ENCODE peak calls at places on chromosomes 7 and 10, in ten cellular contexts. Q is AG09309, I is iPS DF 6.9, H is GM12865, A is fibroblast of lung, S is choroid plexus epithelial cell, K is right atrium auricular region, J is tibial artery, N is ovary, M is skeletal muscle cell. W is an unnamed sample.

GRCh38 chr10:8543361-8544056 is 489.0 kb downstream of the GATA3 start:
- DNase-seq in Q (no peak), I (no peak), H (no peak), A (no peak), S (no peak), K (no peak), J (no peak), N (no peak), M (no peak), W (peak; percentile 35)

GRCh38 chr7:12814797-12815196 is 127.4 kb downstream of the ARL4A start:
- DNase-seq in Q (no peak), I (no peak), H (no peak), A (no peak), S (no peak), K (no peak), J (no peak), N (no peak), M (no peak), W (no peak)

GRCh38 chr7:75969704-75970498 is 24.5 kb downstream of the TMEM120A start:
- DNase-seq in Q (no peak), I (no peak), H (no peak), A (no peak), S (no peak), K (no peak), J (no peak), N (no peak), M (no peak), W (no peak)

GRCh38 chr10:128263891-128264688 is 137.9 kb upstream of the MKI67 start:
- DNase-seq in Q (peak; percentile 1), I (no peak), H (peak; percentile 63), A (peak; percentile 16), S (peak; percentile 78), K (peak; percentile 70), J (no peak), N (peak; percentile 33), M (no peak), W (no peak)

GRCh38 chr7:29843106-29843505 is 36.8 kb downstream of the WIPF3 start:
- DNase-seq in Q (no peak), I (no peak), H (no peak), A (no peak), S (no peak), K (no peak), J (no peak), N (no peak), M (no peak), W (no peak)

GRCh38 chr7:157771-158251 is 34.6 kb upstream of the FAM20C start:
- DNase-seq in Q (no peak), I (no peak), H (no peak), A (no peak), S (no peak), K (no peak), J (no peak), N (no peak), M (no peak), W (no peak)

GRCh38 chr10:84755311-84755710 is 426.9 kb downstream of the CCSER2 start:
- DNase-seq in Q (no peak), I (no peak), H (no peak), A (no peak), S (no peak), K (no peak), J (no peak), N (no peak), M (no peak), W (no peak)

GRCh38 chr10:117360016-117360415 is 15.2 kb downstream of the PDZD8 start:
- DNase-seq in Q (no peak), I (no peak), H (no peak), A (peak; percentile 51), S (no peak), K (no peak), J (no peak), N (no peak), M (no peak), W (no peak)

GRCh38 chr7:134605978-134606923 is 40.4 kb upstream of the BPGM start:
- DNase-seq in Q (no peak), I (peak; percentile 45), H (peak; percentile 71), A (peak; percentile 34), S (peak; percentile 75), K (no peak), J (no peak), N (peak; percentile 74), M (no peak), W (no peak)

GRCh38 chr10:11617233-11617632 is 5.8 kb upstream of the USP6NL start:
- DNase-seq in Q (no peak), I (no peak), H (no peak), A (no peak), S (no peak), K (no peak), J (no peak), N (no peak), M (no peak), W (no peak)

GRCh38 chr7:128076831-128077271 is 45.6 kb upstream of the LRRC4 start:
- DNase-seq in Q (no peak), I (no peak), H (no peak), A (no peak), S (peak; percentile 63), K (peak; percentile 75), J (no peak), N (peak; percentile 65), M (no peak), W (no peak)

GRCh38 chr10:24617771-24618396 is 105.8 kb downstream of the ARHGAP21 start:
- DNase-seq in Q (no peak), I (peak; percentile 64), H (peak; percentile 65), A (peak; percentile 30), S (peak; percentile 58), K (no peak), J (peak; percentile 71), N (peak; percentile 41), M (no peak), W (no peak)

GRCh38 chr10:86139066-86139657 is 227.4 kb downstream of the GRID1 start:
- DNase-seq in Q (no peak), I (peak; percentile 61), H (peak; percentile 53), A (no peak), S (peak; percentile 1), K (no peak), J (no peak), N (no peak), M (no peak), W (no peak)

GRCh38 chr7:50273301-50273700 is 31.2 kb upstream of the IKZF1 start:
- DNase-seq in Q (no peak), I (no peak), H (no peak), A (no peak), S (no peak), K (no peak), J (no peak), N (no peak), M (no peak), W (no peak)

GRCh38 chr10:71216751-71217265 is 4.4 kb downstream of the UNC5B start:
- DNase-seq in Q (no peak), I (no peak), H (no peak), A (no peak), S (peak; percentile 48), K (no peak), J (peak; percentile 61), N (no peak), M (no peak), W (no peak)

GRCh38 chr7:80207501-80207900 is 72.9 kb downstream of the GNAI1 start:
- DNase-seq in Q (peak; percentile 23), I (no peak), H (no peak), A (no peak), S (no peak), K (no peak), J (no peak), N (no peak), M (no peak), W (no peak)

GRCh38 chr10:7686351-7687171 is 16.6 kb upstream of the ITIH2 start:
- DNase-seq in Q (no peak), I (no peak), H (no peak), A (no peak), S (no peak), K (no peak), J (no peak), N (no peak), M (no peak), W (no peak)

GRCh38 chr10:101588879-101589278 is 758 bp downstream of the DPCD start:
- DNase-seq in Q (peak; percentile 5), I (no peak), H (no peak), A (peak; percentile 63), S (peak; percentile 77), K (no peak), J (no peak), N (no peak), M (no peak), W (no peak)
- H3K4me3 ChIP-seq in Q (peak overlapping the region; percentile 95), I (no peak overlapping the region), H (peak overlapping the region; percentile 90), A (peak overlapping the region; percentile 84), S (peak overlapping the region; percentile 97), K (no peak overlapping the region), J (peak overlapping the region; percentile 95), N (peak overlapping the region; percentile 56), M (peak overlapping the region; percentile 88), W (peak overlapping the region; percentile 100)

DNA sequence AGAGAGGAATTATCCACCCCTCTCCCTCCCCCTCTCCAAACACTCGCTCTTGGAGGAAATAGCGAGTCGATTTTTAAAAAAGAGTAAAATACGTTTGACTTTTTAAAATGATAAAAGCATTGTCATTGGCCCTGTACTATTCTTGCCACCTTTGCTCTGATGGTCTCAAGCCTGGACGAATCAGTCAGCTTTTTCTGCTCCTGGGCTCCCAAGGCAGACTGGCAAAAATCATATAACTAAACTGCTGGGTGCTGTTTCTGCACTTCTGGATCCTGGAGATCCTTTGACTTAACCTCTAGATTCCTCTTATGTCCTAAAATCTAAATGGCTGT is 1.7 kb downstream of the TPST1 start:
- DNase-seq in Q (no peak), I (no peak), H (no peak), A (no peak), S (no peak), K (no peak), J (peak; percentile 20), N (no peak), M (no peak), W (no peak)
- H3K4me3 ChIP-seq in Q (peak overlapping the region; percentile 67), I (no peak overlapping the region), H (no peak overlapping the region), A (peak overlapping the region; percentile 99), S (peak overlapping the region; percentile 97), K (peak overlapping the region; percentile 9), J (peak overlapping the region; percentile 84), N (peak overlapping the region; percentile 61), M (peak overlapping the region; percentile 91), W (peak overlapping the region; percentile 94)

GRCh38 chr7:103445228-103446020 is 583 bp downstream of the SLC26A5 start:
- DNase-seq in Q (no peak), I (no peak), H (no peak), A (no peak), S (peak; percentile 4), K (no peak), J (no peak), N (no peak), M (no peak), W (no peak)
- H3K4me3 ChIP-seq in Q (peak overlapping the region; percentile 7), I (peak overlapping the region; percentile 25), H (no peak overlapping the region), A (peak overlapping the region; percentile 53), S (peak overlapping the region; percentile 24), K (no peak overlapping the region), J (peak overlapping the region; percentile 45), N (no peak overlapping the region), M (peak overlapping the region; percentile 30), W (peak overlapping the region; percentile 17)

DNA sequence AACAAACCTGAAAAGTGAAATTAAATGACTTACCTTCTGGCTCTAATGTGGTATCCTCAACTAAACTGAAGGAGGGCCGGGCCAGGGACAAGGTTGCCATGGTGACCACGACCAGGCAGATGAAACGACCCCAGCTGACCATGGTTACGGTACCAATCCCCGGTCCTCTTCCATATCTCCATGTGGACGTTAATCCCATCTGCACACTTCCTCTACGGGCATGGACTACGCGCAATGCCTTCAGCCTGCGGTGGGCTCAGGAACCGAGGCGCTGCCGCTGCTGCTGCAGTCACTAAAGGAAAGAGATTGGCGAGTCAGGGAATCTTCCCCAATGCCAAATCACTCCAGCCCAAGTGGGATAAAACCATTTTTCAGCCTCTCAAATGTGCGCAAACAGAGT is 4.6 kb downstream of the FGFR2 start:
- DNase-seq in Q (no peak), I (no peak), H (no peak), A (no peak), S (no peak), K (no peak), J (peak; percentile 9), N (no peak), M (no peak), W (no peak)
- H3K4me3 ChIP-seq in Q (no peak overlapping the region), I (no peak overlapping the region), H (no peak overlapping the region), A (no peak overlapping the region), S (no peak overlapping the region), K (no peak overlapping the region), J (no peak overlapping the region), N (no peak overlapping the region), M (no peak overlapping the region), W (no peak overlapping the region)